ENCODE peak calls at places on chromosomes 5 and 9, in four cellular contexts. M is HCT116, T is K562, S is GM12878. G is an unnamed sample.

GRCh38 chr9:130122465-130122864 is 49.7 kb upstream of the NCS1 start:
- DNase-seq in S (no peak), T (no peak), M (no peak), G (no peak)

GRCh38 chr5:5481633-5482032 is 59.2 kb downstream of the ICE1 start:
- DNase-seq in M (no peak), T (no peak), S (no peak), G (no peak)

GRCh38 chr5:60705144-60705543 is 5.2 kb upstream of the DEPDC1B start:
- DNase-seq in M (no peak), S (no peak), T (no peak), G (no peak)

GRCh38 chr5:11584008-11584407 is 320.2 kb downstream of the CTNND2 start:
- DNase-seq in T (no peak), M (no peak), S (no peak), G (no peak)

GRCh38 chr5:38835887-38836286 is 9.9 kb upstream of the OSMR start:
- DNase-seq in T (no peak), M (no peak), S (no peak), G (no peak)

GRCh38 chr5:88819332-88819999 is 63.5 kb downstream of the MEF2C start:
- DNase-seq in S (no peak), T (no peak), M (no peak), G (no peak)

GRCh38 chr5:78677777-78678668 is 29.5 kb upstream of the LHFPL2 start:
- DNase-seq in S (peak), M (peak), T (peak), G (peak)

GRCh38 chr9:19934301-19934868 is 145.5 kb upstream of the SLC24A2 start:
- DNase-seq in S (no peak), M (no peak), T (no peak), G (no peak)

GRCh38 chr9:131227112-131228058 is 48.9 kb downstream of the FAM78A start:
- DNase-seq in M (no peak), S (no peak), T (no peak), G (no peak)
- TF ChIP-seq JUND in M (no peak), S (no peak), T (no peak), G (no peak)

DNA sequence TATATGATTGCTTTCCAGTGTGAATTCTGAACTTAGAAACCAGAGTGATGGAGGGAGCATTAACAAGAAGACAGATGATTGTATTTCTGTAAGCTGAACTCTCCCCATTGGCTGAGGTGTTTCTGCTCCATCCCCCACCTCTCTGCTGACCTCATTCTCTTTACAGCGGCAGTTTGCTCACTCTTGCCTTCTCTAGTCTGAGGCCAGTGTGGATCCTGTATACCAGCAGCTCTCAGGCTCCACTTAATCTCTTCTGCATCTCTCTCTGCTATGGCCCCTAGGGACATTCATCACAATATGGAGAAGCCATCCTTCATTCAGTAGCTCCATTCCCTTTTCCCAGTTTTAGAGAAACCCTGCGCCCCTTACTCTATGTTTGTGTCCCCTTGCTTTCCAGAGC is 358.8 kb downstream of the MAN2A1 start:
- DNase-seq in M (no peak), T (no peak), S (no peak), G (no peak)
- TF ChIP-seq JUND in M (no peak), T (no peak), S (no peak), G (no peak)

DNA sequence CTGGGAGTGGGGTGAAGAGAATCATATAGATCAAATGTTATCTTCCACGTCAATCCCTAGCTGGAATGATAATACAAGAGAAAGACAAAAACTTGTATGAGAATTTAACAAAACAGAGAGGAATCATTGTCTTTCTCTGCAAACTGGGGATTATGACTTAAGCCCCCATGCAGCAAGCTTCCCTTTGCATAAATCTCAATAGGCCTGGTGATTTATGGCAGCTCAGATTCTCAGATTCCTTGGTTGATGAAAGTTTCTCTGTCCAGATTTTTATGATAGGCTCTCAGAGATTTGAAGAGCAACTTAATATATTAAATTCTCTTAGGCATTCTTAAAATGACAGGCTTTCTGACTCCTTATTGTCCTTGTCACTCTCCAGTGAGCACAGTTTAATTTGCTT is 56.0 kb downstream of the RASGRF2 start:
- DNase-seq in T (no peak), M (no peak), S (no peak), G (no peak)
- TF ChIP-seq JUND in T (no peak), M (no peak), S (no peak), G (no peak)

GRCh38 chr9:131854334-131854733 is 114.5 kb upstream of the RAPGEF1 start:
- DNase-seq in T (no peak), S (no peak), M (no peak), G (no peak)
- TF ChIP-seq JUND in T (no peak), S (no peak), M (no peak), G (no peak)

GRCh38 chr9:72588336-72588735 is 66.9 kb downstream of the TMC1 start:
- DNase-seq in T (no peak), S (no peak), M (no peak), G (no peak)

GRCh38 chr9:72589684-72590555 is 68.5 kb downstream of the TMC1 start:
- DNase-seq in S (no peak), T (no peak), M (no peak), G (no peak)

GRCh38 chr9:72597181-72597517 is 75.7 kb downstream of the TMC1 start:
- DNase-seq in M (no peak), S (no peak), T (no peak), G (no peak)

GRCh38 chr9:72596451-72597180 is 75.2 kb downstream of the TMC1 start:
- DNase-seq in S (no peak), M (no peak), T (no peak), G (no peak)

DNA sequence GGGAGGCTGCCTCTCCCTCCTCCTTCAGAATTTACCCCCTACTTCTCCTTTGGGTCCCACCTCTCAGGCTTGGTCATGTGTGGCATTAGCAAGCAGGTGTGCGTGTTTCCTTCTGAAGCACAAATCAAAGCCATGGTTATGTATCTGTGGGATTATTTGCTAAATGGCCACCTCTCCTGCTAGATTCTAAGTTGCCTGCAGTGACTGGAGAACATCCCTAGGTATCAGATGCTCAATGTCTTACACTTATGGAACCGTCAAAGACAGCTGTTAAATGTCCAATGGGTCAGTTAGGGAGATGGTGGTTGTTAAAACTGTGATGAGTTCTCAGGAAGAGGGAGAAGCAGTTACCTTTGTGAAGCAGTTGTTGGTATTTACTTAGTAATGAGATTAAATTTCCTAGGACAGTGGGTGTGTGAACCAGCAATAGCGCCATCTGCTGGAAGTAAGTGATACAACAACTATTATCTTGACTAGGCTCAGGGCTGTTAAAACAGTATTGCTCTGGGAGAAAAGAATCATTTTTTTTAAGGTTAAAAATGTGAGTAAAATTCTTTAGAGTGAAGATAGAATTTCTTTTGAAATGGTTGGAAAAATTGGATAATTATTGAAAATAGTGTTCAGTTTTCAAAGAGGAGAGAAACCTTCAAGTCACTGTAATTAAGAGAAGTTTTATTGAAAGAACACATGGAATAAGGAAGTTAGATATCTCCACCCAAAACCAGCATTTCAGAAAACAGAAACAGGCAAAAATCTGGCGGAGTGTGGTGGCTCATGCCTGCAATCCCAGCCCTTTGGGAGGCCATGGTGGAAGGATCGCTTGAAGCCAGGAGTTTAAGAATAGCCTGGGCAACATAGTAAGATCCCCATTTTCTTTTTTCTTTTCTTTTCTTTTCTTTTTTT is 71.3 kb downstream of the TMC1 start:
- DNase-seq in S (peak), T (peak), M (no peak), G (peak)
- TF ChIP-seq JUND in S (no peak), T (no peak), M (no peak), G (no peak)

GRCh38 chr5:139063664-139064054 is 134.5 kb downstream of the SIL1 start:
- DNase-seq in T (no peak), M (no peak), S (no peak), G (no peak)

GRCh38 chr5:139062910-139063663 is 135.1 kb downstream of the SIL1 start:
- DNase-seq in M (no peak), S (no peak), T (no peak), G (no peak)

GRCh38 chr5:139061274-139061673 is 136.9 kb downstream of the SIL1 start:
- DNase-seq in M (no peak), S (no peak), T (no peak), G (no peak)

GRCh38 chr5:139064613-139065012 is 133.6 kb downstream of the SIL1 start:
- DNase-seq in S (no peak), M (no peak), T (no peak), G (peak)

DNA sequence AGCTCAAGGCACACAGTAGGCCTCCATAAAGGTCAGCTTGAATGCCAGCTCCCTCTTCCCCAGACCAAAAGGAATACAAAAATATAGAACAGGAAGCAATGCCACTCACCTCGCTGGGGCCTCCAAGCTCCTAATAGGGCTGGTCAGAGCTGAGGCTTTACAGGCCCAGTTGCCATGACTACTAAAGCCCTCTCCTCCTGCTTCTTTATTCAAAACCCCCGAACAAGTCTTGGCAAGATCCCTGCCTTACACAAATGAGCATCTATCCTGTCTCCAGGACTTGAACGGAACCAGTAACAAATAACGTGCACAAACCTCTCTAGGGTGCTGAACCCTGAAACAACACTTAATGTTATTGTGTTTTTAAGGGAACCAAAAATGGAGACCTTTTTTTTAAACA is 136.3 kb downstream of the SIL1 start:
- DNase-seq in S (no peak), T (no peak), M (no peak), G (no peak)
- TF ChIP-seq JUND in S (no peak), T (no peak), M (no peak), G (no peak)

GRCh38 chr5:172410839-172411238 is 43.5 kb downstream of the SH3PXD2B start:
- DNase-seq in S (no peak), M (no peak), T (no peak), G (no peak)
- TF ChIP-seq JUND in S (no peak), M (no peak), T (no peak), G (no peak)

GRCh38 chr9:134783699-134784039 is 96.9 kb upstream of the FCN2 start:
- DNase-seq in T (no peak), M (no peak), S (no peak), G (no peak)
- TF ChIP-seq JUND in T (no peak), M (no peak), S (no peak), G (no peak)

GRCh38 chr9:38178282-38178681 is 109.3 kb upstream of the SHB start:
- DNase-seq in S (no peak), T (no peak), M (peak), G (peak)
- TF ChIP-seq JUND in S (no peak), T (no peak), M (peak), G (no peak)

G was measured in T47D.